ENCODE peak calls at places on chromosomes 4 and X, in four cellular contexts. J, Z, U and E are unnamed samples.

GRCh38 chrX:78979789-78980464 is 34.7 kb downstream of the P2RY10 start:
- DNase-seq in J (no peak), Z (no peak), U (no peak), E (no peak)

GRCh38 chrX:44043496-44043895 is 70.3 kb upstream of the NDP start:
- DNase-seq in J (no peak), Z (no peak), U (no peak), E (no peak)

GRCh38 chr4:53840643-53841042 is 223.8 kb downstream of the CHIC2 start:
- DNase-seq in J (no peak), Z (no peak), U (no peak), E (no peak)

GRCh38 chr4:121070696-121071639 is 1.4 kb downstream of the NDNF start:
- DNase-seq in J (peak; percentile 39), Z (no peak), U (peak; percentile 80), E (no peak)

GRCh38 chr4:54065282-54066087 is 1.1 kb upstream of the CHIC2 start:
- DNase-seq in J (no peak), Z (peak; percentile 29), U (no peak), E (no peak)

GRCh38 chrX:12360991-12361598 is 222.8 kb downstream of the FRMPD4 start:
- DNase-seq in J (no peak), Z (no peak), U (no peak), E (no peak)

GRCh38 chrX:120299928-120300327 is 11.3 kb downstream of the TMEM255A start:
- DNase-seq in J (no peak), Z (no peak), U (no peak), E (peak; percentile 32)

GRCh38 chrX:10085223-10085622 is 71.6 kb upstream of the CLCN4 start:
- DNase-seq in J (no peak), Z (peak; percentile 1), U (no peak), E (no peak)

GRCh38 chr4:1821679-1822567 is 28.8 kb downstream of the FGFR3 start:
- DNase-seq in J (no peak), Z (no peak), U (no peak), E (no peak)

GRCh38 chr4:3747582-3747906 is 18.6 kb upstream of the ADRA2C start:
- DNase-seq in J (peak; percentile 28), Z (no peak), U (peak; percentile 79), E (no peak)